ENCODE peak calls at places on chromosomes 6 and 20, in five cellular contexts. One of them, this sample, is unnamed.

GRCh38 chr6:120608826-120609225 is 725.5 kb downstream of the TBC1D32 start:
- DNase-seq in ascending aorta: no peak
- DNase-seq in GM23248: peak
- DNase-seq in stomach: no peak
- DNase-seq in body of pancreas: no peak
- DNase-seq in this sample: no peak

GRCh38 chr20:17471606-17472187 is 59.5 kb downstream of the BFSP1 start:
- DNase-seq in body of pancreas: no peak
- DNase-seq in GM23248: no peak
- DNase-seq in ascending aorta: no peak
- DNase-seq in stomach: no peak
- DNase-seq in this sample: no peak

GRCh38 chr6:34196116-34196832 is 40.4 kb upstream of the HMGA1 start:
- DNase-seq in GM23248: peak
- DNase-seq in stomach: peak
- DNase-seq in body of pancreas: peak
- DNase-seq in ascending aorta: peak
- DNase-seq in this sample: peak

GRCh38 chr6:47440722-47441121 is 36.9 kb upstream of the CD2AP start:
- DNase-seq in GM23248: no peak
- DNase-seq in ascending aorta: no peak
- DNase-seq in stomach: no peak
- DNase-seq in body of pancreas: no peak
- DNase-seq in this sample: no peak

GRCh38 chr6:122432816-122433215 is 33.4 kb downstream of the HSF2 start:
- DNase-seq in stomach: no peak
- DNase-seq in ascending aorta: no peak
- DNase-seq in GM23248: peak
- DNase-seq in body of pancreas: no peak
- DNase-seq in this sample: no peak

GRCh38 chr6:148140772-148141557 is 201.7 kb upstream of the SASH1 start:
- DNase-seq in GM23248: peak
- DNase-seq in stomach: no peak
- DNase-seq in ascending aorta: no peak
- DNase-seq in body of pancreas: no peak
- DNase-seq in this sample: no peak

GRCh38 chr6:39224523-39225182 is 4.6 kb downstream of the KCNK5 start:
- DNase-seq in body of pancreas: no peak
- DNase-seq in stomach: no peak
- DNase-seq in ascending aorta: no peak
- DNase-seq in GM23248: no peak
- DNase-seq in this sample: no peak

GRCh38 chr6:108277295-108277694 is 16.5 kb upstream of the SNX3 start:
- DNase-seq in stomach: no peak
- DNase-seq in body of pancreas: no peak
- DNase-seq in GM23248: no peak
- DNase-seq in ascending aorta: no peak
- DNase-seq in this sample: no peak

GRCh38 chr6:151634336-151634720 is 140.5 kb downstream of the CCDC170 start:
- DNase-seq in GM23248: no peak
- DNase-seq in ascending aorta: no peak
- DNase-seq in body of pancreas: no peak
- DNase-seq in stomach: no peak
- DNase-seq in this sample: no peak

GRCh38 chr6:88599561-88599960 is 363.9 kb downstream of the RNGTT start:
- DNase-seq in GM23248: no peak
- DNase-seq in ascending aorta: no peak
- DNase-seq in stomach: no peak
- DNase-seq in body of pancreas: no peak
- DNase-seq in this sample: no peak

GRCh38 chr6:128725271-128726233 is 157.4 kb upstream of the LAMA2 start:
- DNase-seq in GM23248: peak
- DNase-seq in ascending aorta: no peak
- DNase-seq in body of pancreas: peak
- DNase-seq in stomach: no peak
- DNase-seq in this sample: no peak

GRCh38 chr20:45427236-45428149 is 11.6 kb downstream of the PIGT start:
- DNase-seq in body of pancreas: peak
- DNase-seq in ascending aorta: no peak
- DNase-seq in stomach: peak
- DNase-seq in GM23248: no peak
- DNase-seq in this sample: no peak

GRCh38 chr6:159056003-159056402 is 11.2 kb upstream of the TAGAP start:
- DNase-seq in body of pancreas: no peak
- DNase-seq in GM23248: no peak
- DNase-seq in stomach: no peak
- DNase-seq in ascending aorta: no peak
- DNase-seq in this sample: no peak

GRCh38 chr20:61932711-61933480 is 132.8 kb downstream of the TAF4 start:
- DNase-seq in ascending aorta: peak
- DNase-seq in body of pancreas: no peak
- DNase-seq in stomach: no peak
- DNase-seq in GM23248: no peak
- DNase-seq in this sample: peak

GRCh38 chr6:12138377-12138776 is 126.3 kb downstream of the HIVEP1 start:
- DNase-seq in GM23248: no peak
- DNase-seq in body of pancreas: no peak
- DNase-seq in ascending aorta: no peak
- DNase-seq in stomach: no peak
- DNase-seq in this sample: no peak

GRCh38 chr6:137259349-137259748 is 40.2 kb upstream of the IFNGR1 start:
- DNase-seq in GM23248: no peak
- DNase-seq in ascending aorta: no peak
- DNase-seq in body of pancreas: no peak
- DNase-seq in stomach: no peak
- DNase-seq in this sample: no peak

GRCh38 chr6:85136310-85136709 is 313.6 kb upstream of the NT5E start:
- DNase-seq in body of pancreas: no peak
- DNase-seq in GM23248: no peak
- DNase-seq in stomach: no peak
- DNase-seq in ascending aorta: no peak
- DNase-seq in this sample: no peak

GRCh38 chr20:10322073-10323012 is 103.7 kb downstream of the SNAP25 start:
- DNase-seq in GM23248: peak
- DNase-seq in stomach: no peak
- DNase-seq in ascending aorta: no peak
- DNase-seq in body of pancreas: no peak
- DNase-seq in this sample: no peak

GRCh38 chr6:5995705-5996686 is 10.7 kb downstream of the NRN1 start:
- DNase-seq in stomach: no peak
- DNase-seq in ascending aorta: no peak
- DNase-seq in GM23248: peak
- DNase-seq in body of pancreas: peak
- DNase-seq in this sample: no peak

DNA sequence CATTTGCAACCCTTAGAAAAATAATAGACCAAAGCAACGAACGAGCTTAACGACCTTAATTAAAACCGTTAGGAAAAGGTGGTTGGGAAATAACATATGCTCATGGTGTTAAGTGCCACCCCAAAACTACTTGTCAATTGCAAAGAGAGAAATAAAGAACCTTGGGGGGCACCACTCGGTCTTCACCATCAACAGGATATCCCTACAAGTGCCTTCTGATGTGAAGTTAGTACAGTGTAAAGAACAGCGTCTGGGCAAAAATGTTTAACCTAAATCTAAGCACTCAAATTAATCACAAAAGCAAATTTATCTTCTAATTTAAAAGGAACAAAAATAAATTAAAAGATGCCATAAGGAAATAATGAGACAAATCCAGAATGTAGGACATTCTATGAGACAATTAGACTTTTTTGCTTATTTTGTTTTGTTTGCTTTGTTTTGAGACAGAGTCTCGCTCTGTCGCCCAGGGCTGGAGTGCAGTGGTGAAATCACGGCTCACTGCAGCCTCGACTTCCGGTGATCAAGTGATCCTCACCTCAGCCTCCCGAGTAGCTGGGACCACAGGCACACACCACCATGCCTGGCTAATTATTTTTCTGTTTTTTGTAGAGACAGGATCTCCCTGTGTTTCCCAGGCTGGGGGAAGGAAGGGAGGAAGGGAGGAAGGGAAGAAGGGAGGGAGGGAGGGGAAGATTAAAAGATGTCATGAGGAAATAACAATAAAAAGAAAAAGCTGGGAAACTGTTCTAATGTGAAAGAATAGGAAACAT is 41.3 kb upstream of the BTN3A2 start:
- DNase-seq in body of pancreas: no peak
- DNase-seq in stomach: no peak
- DNase-seq in ascending aorta: no peak
- DNase-seq in GM23248: no peak
- DNase-seq in this sample: no peak
- H3K4me3 ChIP-seq in body of pancreas: no peak
- H3K4me3 ChIP-seq in stomach: no peak
- H3K4me3 ChIP-seq in ascending aorta: no peak
- H3K4me3 ChIP-seq in GM23248: no peak
- H3K4me3 ChIP-seq in this sample: no peak

DNA sequence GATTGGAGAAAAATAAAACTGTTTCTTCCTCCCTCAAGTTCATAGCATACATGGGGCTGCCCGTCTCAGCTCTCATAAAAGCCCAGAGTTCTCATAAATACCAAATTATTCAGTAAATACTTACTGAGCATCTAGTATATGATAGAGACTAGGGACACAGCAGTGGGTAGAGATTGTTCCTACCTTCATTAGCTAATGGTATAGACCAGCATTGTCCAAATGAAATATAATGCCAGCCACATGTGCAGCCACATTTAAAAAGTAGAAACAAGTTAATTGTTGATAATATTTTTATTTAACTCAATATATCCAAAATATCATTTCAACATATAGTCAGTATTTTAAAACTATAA is 1.1 kb downstream of the TTLL9 start:
- DNase-seq in GM23248: no peak
- DNase-seq in ascending aorta: no peak
- DNase-seq in body of pancreas: no peak
- DNase-seq in stomach: no peak
- DNase-seq in this sample: no peak
- H3K4me3 ChIP-seq in GM23248: no peak
- H3K4me3 ChIP-seq in ascending aorta: no peak
- H3K4me3 ChIP-seq in body of pancreas: no peak
- H3K4me3 ChIP-seq in stomach: no peak
- H3K4me3 ChIP-seq in this sample: no peak

GRCh38 chr20:18497603-18498002 is 578 bp upstream of the RBBP9 start:
- DNase-seq in GM23248: no peak
- DNase-seq in body of pancreas: no peak
- DNase-seq in ascending aorta: no peak
- DNase-seq in stomach: no peak
- DNase-seq in this sample: no peak
- H3K4me3 ChIP-seq in GM23248: peak
- H3K4me3 ChIP-seq in body of pancreas: no peak
- H3K4me3 ChIP-seq in ascending aorta: peak
- H3K4me3 ChIP-seq in stomach: peak
- H3K4me3 ChIP-seq in this sample: peak

DNA sequence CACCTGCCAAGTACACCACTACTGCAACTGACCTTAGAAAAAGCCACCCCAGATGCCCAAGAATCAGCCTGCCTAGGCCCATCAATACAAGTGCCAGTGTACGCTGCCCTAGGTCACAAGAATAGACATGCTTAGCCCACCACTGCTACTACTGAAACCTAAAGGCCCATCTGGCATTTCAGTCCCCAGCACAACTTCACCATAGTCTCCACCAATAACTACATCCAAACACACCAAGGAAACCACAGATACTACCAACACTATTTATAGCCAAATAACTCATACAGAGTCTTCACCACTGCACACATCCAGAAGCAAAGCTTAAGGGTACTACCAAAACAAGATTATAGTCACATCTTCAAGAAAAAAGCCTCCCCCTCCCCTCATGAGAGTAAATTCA is 28.2 kb downstream of the TREML4 start:
- DNase-seq in ascending aorta: no peak
- DNase-seq in GM23248: no peak
- DNase-seq in stomach: no peak
- DNase-seq in body of pancreas: no peak
- DNase-seq in this sample: no peak
- H3K4me3 ChIP-seq in ascending aorta: no peak
- H3K4me3 ChIP-seq in GM23248: no peak
- H3K4me3 ChIP-seq in stomach: no peak
- H3K4me3 ChIP-seq in body of pancreas: no peak
- H3K4me3 ChIP-seq in this sample: no peak

GRCh38 chr6:25931411-25931709 is 869 bp upstream of the SLC17A2 start:
- DNase-seq in body of pancreas: no peak
- DNase-seq in stomach: no peak
- DNase-seq in ascending aorta: no peak
- DNase-seq in GM23248: no peak
- DNase-seq in this sample: no peak

GRCh38 chr6:25928562-25929324 is 1.7 kb downstream of the SLC17A2 start:
- DNase-seq in body of pancreas: no peak
- DNase-seq in stomach: no peak
- DNase-seq in ascending aorta: no peak
- DNase-seq in GM23248: no peak
- DNase-seq in this sample: no peak

GRCh38 chr6:25934181-25934580 is 3.7 kb upstream of the SLC17A2 start:
- DNase-seq in body of pancreas: no peak
- DNase-seq in ascending aorta: no peak
- DNase-seq in GM23248: no peak
- DNase-seq in stomach: no peak
- DNase-seq in this sample: no peak

GRCh38 chr6:25927721-25928359 is 2.7 kb downstream of the SLC17A2 start:
- DNase-seq in ascending aorta: no peak
- DNase-seq in body of pancreas: no peak
- DNase-seq in GM23248: peak
- DNase-seq in stomach: no peak
- DNase-seq in this sample: no peak

GRCh38 chr6:25930532-25931410 is at the start of gene SLC17A2:
- DNase-seq in body of pancreas: no peak
- DNase-seq in ascending aorta: no peak
- DNase-seq in GM23248: no peak
- DNase-seq in stomach: no peak
- DNase-seq in this sample: no peak
- H3K4me3 ChIP-seq in body of pancreas: no peak
- H3K4me3 ChIP-seq in ascending aorta: no peak
- H3K4me3 ChIP-seq in GM23248: no peak
- H3K4me3 ChIP-seq in stomach: no peak
- H3K4me3 ChIP-seq in this sample: no peak

This sample was measured in gastrocnemius medialis.